ENCODE peak calls at places on chromosomes 3 and 15, in six cellular contexts. B is HepG2, I is stomach, M is transverse colon, A is GM12878, V is K562. T is an unnamed sample.

GRCh38 chr3:179666436-179667035 is 13.7 kb downstream of the USP13 start:
- DNase-seq in A (no peak), B (no peak), M (no peak), V (no peak), I (peak; percentile 38), T (no peak)

GRCh38 chr3:130849111-130849552 is 44.8 kb upstream of the ATP2C1 start:
- DNase-seq in A (no peak), V (no peak), M (peak; percentile 70), I (peak; percentile 91), B (no peak), T (no peak)

GRCh38 chr3:190122198-190122771 is 1.6 kb upstream of the P3H2 start:
- DNase-seq in B (no peak), V (no peak), I (no peak), A (no peak), M (no peak), T (no peak)

GRCh38 chr3:73520931-73521461 is 103.7 kb downstream of the PDZRN3 start:
- DNase-seq in I (no peak), M (peak; percentile 63), B (no peak), V (no peak), A (no peak), T (peak; percentile 97)

GRCh38 chr15:38128389-38128788 is 124.2 kb upstream of the SPRED1 start:
- DNase-seq in M (no peak), I (no peak), V (no peak), B (no peak), A (no peak), T (no peak)

GRCh38 chr3:117473981-117474563 is 764.5 kb downstream of the TUSC7 start:
- DNase-seq in B (no peak), M (no peak), V (no peak), I (peak; percentile 38), A (no peak), T (no peak)

GRCh38 chr3:87088984-87089841 is 98.3 kb upstream of the VGLL3 start:
- DNase-seq in A (no peak), M (peak; percentile 37), I (peak; percentile 36), B (no peak), V (no peak), T (peak; percentile 89)

GRCh38 chr3:28504945-28505344 is 156.3 kb upstream of the AZI2 start:
- DNase-seq in V (no peak), M (no peak), I (no peak), B (no peak), A (no peak), T (no peak)

GRCh38 chr15:57319226-57319918 is 56.9 kb upstream of the CGNL1 start:
- DNase-seq in B (no peak), M (no peak), I (no peak), A (no peak), V (no peak), T (no peak)

GRCh38 chr3:116005404-116005803 is 382.1 kb downstream of the GAP43 start:
- DNase-seq in A (no peak), I (no peak), V (no peak), M (no peak), B (no peak), T (peak; percentile 74)

GRCh38 chr3:56769125-56769709 is 32.5 kb downstream of the ARHGEF3 start:
- DNase-seq in I (no peak), A (no peak), V (no peak), M (no peak), B (no peak), T (no peak)

GRCh38 chr3:153052096-153052460 is 109.9 kb upstream of the RAP2B start:
- DNase-seq in M (peak; percentile 27), I (peak; percentile 47), B (peak; percentile 6), A (no peak), V (peak; percentile 52), T (peak; percentile 82)
- TF ChIP-seq POLR2AphosphoS5 in M (peak; percentile 60), I (peak; percentile 63), B (no peak), A (no peak), V (no peak), T (peak; percentile 75)

GRCh38 chr15:42549052-42549491 is 434 bp downstream of the HAUS2 start:
- DNase-seq in B (peak; percentile 12), M (peak; percentile 16), V (no peak), I (no peak), A (no peak), T (no peak)

GRCh38 chr15:42547926-42548257 is 701 bp downstream of the LRRC57 start:
- DNase-seq in B (peak; percentile 3), I (no peak), V (peak; percentile 9), A (no peak), M (no peak), T (no peak)

GRCh38 chr15:42549782-42550392 is 1.2 kb downstream of the HAUS2 start:
- DNase-seq in B (no peak), I (no peak), A (no peak), M (no peak), V (no peak), T (no peak)

GRCh38 chr15:42544858-42545629 is 3.5 kb downstream of the LRRC57 start:
- DNase-seq in B (no peak), M (no peak), I (no peak), A (no peak), V (no peak), T (no peak)

DNA sequence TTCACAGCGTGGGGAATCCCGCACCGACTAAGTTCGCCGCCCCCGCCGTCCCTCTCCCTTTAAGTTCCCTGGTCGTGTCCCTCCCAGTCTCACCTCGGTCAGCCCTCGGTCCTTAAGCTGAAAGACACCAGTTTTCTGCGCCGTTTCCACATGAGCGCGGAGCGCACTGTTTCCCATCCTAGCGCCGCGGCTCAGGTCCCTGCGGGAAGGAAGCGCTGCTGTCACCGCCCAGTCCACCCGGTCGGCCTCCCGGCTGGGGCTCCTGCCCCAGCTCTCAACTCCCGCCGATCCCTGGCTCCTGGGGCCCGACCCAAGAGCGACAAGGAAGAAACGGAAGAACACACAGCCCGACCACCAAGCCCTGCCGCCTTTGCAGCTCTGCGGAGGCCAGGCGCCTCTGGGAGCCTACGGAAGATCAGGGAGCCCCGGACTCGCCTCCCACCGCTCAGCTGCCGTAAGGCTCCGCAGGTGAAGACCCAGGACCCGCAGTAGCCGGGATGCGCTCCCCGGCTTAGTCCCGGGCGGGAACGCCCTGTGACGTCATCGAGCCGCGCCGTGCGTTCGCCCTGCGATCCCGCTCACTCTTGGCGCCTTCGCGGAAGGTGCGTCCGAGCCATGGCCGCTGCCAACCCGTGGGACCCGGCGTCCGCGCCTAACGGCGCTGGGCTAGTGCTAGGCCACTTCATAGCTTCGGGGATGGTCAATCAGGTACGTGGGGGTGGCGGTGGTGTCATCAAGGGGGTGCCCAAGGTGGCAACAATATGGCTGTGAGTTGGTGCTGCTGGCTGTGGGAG is at the start of the genes HAUS2 and LRRC57:
- DNase-seq in B (peak; percentile 77), V (peak; percentile 94), A (peak; percentile 55), M (peak; percentile 94), I (peak; percentile 88), T (peak; percentile 93)
- TF ChIP-seq EP300 in B (no peak), V (no peak), A (no peak), M (no peak), I (no peak), T (no peak)

GRCh38 chr3:39804951-39805350 is 4.5 kb upstream of the MYRIP start:
- DNase-seq in A (no peak), B (no peak), I (no peak), M (no peak), V (no peak), T (no peak)

GRCh38 chr3:39801216-39801615 is 8.2 kb upstream of the MYRIP start:
- DNase-seq in A (no peak), I (no peak), M (no peak), V (no peak), B (no peak), T (no peak)

GRCh38 chr3:39805650-39806049 is 3.8 kb upstream of the MYRIP start:
- DNase-seq in M (no peak), B (peak; percentile 51), A (no peak), I (no peak), V (no peak), T (no peak)

GRCh38 chr3:39806820-39807219 is 2.6 kb upstream of the MYRIP start:
- DNase-seq in V (no peak), M (no peak), A (no peak), B (no peak), I (no peak), T (no peak)

DNA sequence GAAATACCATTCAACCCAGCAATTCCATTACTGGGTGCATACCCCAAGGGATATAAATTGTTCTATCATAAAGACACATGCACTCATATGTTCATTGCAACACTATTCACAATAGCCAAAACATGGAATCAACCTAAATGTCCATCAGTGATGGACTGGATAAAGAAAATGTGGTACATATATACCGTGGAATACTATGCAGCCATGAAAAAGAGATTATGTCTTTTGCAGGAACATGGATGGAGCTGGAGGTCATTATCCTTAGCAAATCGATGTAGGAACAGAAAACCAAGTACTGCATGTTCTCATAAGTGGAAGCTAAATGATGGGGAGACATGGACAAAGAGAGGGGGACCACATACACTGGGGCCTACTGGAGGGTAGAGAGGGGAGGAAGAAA is 5.5 kb upstream of the MYRIP start:
- DNase-seq in A (no peak), M (no peak), V (no peak), B (no peak), I (no peak), T (no peak)
- TF ChIP-seq POLR2A in A (no peak), M (no peak), V (no peak), B (no peak), I (no peak), T (no peak)

GRCh38 chr15:90020041-90020735 is 19.1 kb downstream of the ZNF710 start:
- DNase-seq in V (no peak), M (peak; percentile 30), I (no peak), A (no peak), B (no peak), T (peak; percentile 66)
- TF ChIP-seq POLR2AphosphoS5 in V (no peak), M (no peak), I (no peak), A (no peak), B (no peak), T (no peak)

GRCh38 chr3:122719273-122719921 is 38.8 kb downstream of the PARP14 start:
- DNase-seq in I (no peak), B (no peak), M (no peak), V (no peak), A (no peak), T (no peak)
- TF ChIP-seq EP300 in I (no peak), B (no peak), M (no peak), V (no peak), A (no peak), T (no peak)

DNA sequence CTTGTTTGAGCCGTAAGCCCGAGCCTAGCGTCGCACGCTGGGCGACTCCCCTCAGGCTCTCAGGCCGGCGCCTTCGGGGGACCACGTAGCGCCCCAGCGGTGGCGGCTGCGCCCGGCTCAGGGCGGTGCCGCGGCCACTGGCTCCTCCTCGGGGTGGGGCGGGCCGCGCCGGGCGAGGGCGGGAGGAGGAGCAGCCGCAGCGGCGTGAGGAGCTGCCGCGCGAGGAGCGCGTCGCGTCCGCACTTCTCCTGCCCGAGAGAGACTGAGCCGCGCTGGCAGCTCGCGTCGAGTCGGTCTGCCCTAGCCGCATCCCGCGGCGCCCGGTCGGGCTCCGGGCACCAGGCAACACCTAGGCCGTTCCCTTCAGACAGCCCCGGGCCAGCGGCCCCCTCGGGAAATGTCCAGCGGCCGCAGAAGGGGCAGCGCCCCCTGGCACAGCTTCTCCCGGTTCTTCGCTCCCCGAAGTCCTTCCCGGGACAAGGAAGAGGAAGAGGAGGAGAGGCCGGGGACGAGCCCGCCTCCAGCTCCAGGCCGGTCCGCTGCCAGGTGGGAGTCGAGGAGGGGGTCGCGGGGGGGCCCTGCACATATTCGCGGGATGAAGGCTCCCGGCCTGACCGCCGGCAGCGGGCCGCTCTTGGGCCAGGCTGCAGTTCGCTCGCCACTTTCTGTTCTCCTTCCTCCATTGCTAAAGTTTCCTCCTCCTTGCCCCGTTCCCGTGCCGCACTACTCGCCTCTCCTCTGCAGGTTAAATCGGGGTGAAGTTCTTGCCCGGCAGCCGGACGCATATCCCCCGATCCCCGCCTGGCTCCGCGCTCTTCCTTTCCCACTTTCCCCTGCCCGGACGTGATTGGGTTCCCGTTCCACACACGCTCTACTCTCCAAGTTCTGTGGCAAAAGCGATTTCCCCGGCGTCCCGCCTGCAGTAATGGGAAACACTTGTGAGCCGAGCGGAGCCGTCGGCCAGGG is at the start of gene CRYBG3:
- DNase-seq in M (peak; percentile 88), B (peak; percentile 53), V (peak; percentile 64), I (peak; percentile 84), A (peak; percentile 40), T (peak; percentile 91)
- TF ChIP-seq POLR2A in M (peak; percentile 82), B (peak; percentile 86), V (no peak), I (no peak), A (peak; percentile 93), T (peak; percentile 55)